ENCODE peak calls at places on chromosomes 16 and 17, in four cellular contexts. V is HepG2, A is GM12878, D is H1. S is an unnamed sample. For H3K27me3, the result is how much of the 10 kb centered on the place peaks cover.

GRCh38 chr16:1054660-1055556 is 17.6 kb upstream of the SSTR5 start:
- DNase-seq in V (peak), A (no peak), D (peak), S (peak)

GRCh38 chr16:84720180-84720579 is 20.4 kb downstream of the USP10 start:
- DNase-seq in V (no peak), A (no peak), D (peak), S (no peak)

GRCh38 chr17:9897569-9897968 is 7.5 kb downstream of the RCVRN start:
- DNase-seq in V (no peak), A (no peak), D (no peak), S (no peak)

GRCh38 chr16:21005008-21005407 is 104.4 kb downstream of the LYRM1 start:
- DNase-seq in V (no peak), A (no peak), D (no peak), S (no peak)

GRCh38 chr17:70810609-70811008 is 641.3 kb downstream of the KCNJ2 start:
- DNase-seq in V (no peak), A (no peak), D (no peak), S (no peak)

GRCh38 chr16:38941-39892 is 14.2 kb downstream of the POLR3K start:
- DNase-seq in V (no peak), A (peak), D (no peak), S (no peak)

GRCh38 chr17:957856-958421 is 21.6 kb downstream of the NXN start:
- DNase-seq in V (no peak), A (no peak), D (no peak), S (no peak)

GRCh38 chr16:54926166-54926838 is 4.4 kb upstream of the IRX5 start:
- DNase-seq in V (no peak), A (no peak), D (no peak), S (no peak)

GRCh38 chr17:8435245-8436168 is at the start of gene NDEL1:
- DNase-seq in V (peak), A (peak), D (peak), S (peak)

GRCh38 chr16:28501258-28502232 is 5.1 kb downstream of the IL27 start:
- DNase-seq in V (no peak), A (no peak), D (no peak), S (no peak)

GRCh38 chr17:43834106-43834505 is 1.2 kb upstream of the MPP3 start:
- DNase-seq in V (no peak), A (no peak), D (no peak), S (no peak)

GRCh38 chr17:68349157-68349556 is 57.9 kb downstream of the ARSG start:
- DNase-seq in V (peak), A (peak), D (no peak), S (no peak)

GRCh38 chr16:87742781-87743490 is 22.9 kb downstream of the KLHDC4 start:
- DNase-seq in V (no peak), A (no peak), D (no peak), S (no peak)

GRCh38 chr17:5024604-5025003 is 10.6 kb downstream of the SLC52A1 start:
- DNase-seq in V (no peak), A (no peak), D (no peak), S (no peak)

GRCh38 chr16:1019234-1019933 is 37.8 kb downstream of the SOX8 start:
- DNase-seq in V (no peak), A (no peak), D (no peak), S (no peak)

GRCh38 chr17:58239987-58240386 is 1.6 kb downstream of the LPO start:
- DNase-seq in V (no peak), A (no peak), D (no peak), S (no peak)

GRCh38 chr16:9046667-9047055 is 44.8 kb upstream of the HAPSTR1 start:
- DNase-seq in V (no peak), A (no peak), D (no peak), S (no peak)

GRCh38 chr17:76405967-76406647 is 21.7 kb downstream of the SPHK1 start:
- DNase-seq in V (no peak), A (no peak), D (no peak), S (no peak)

GRCh38 chr17:65088621-65089385 is 32.3 kb upstream of the GNA13 start:
- DNase-seq in V (no peak), A (no peak), D (no peak), S (no peak)

GRCh38 chr17:28684963-28685362 is 23.0 kb downstream of the SUPT6H start:
- DNase-seq in V (peak), A (no peak), D (no peak), S (no peak)

GRCh38 chr16:67936124-67936875 is at the start of gene PSMB10:
- DNase-seq in V (peak), A (no peak), D (peak), S (no peak)

GRCh38 chr17:30450125-30451027 is 26.8 kb upstream of the GOSR1 start:
- DNase-seq in V (peak), A (no peak), D (no peak), S (no peak)

GRCh38 chr17:77451894-77452852 is 311.4 kb downstream of the SEC14L1 start:
- DNase-seq in V (peak), A (no peak), D (peak), S (no peak)

GRCh38 chr17:1592751-1593629 is 30.4 kb upstream of the PITPNA start:
- DNase-seq in V (peak), A (peak), D (no peak), S (no peak)

GRCh38 chr16:67177743-67178699 is 5.7 kb downstream of the MATCAP1 start:
- DNase-seq in V (peak), A (no peak), D (peak), S (peak)

GRCh38 chr17:19306160-19307111 is 56.1 kb downstream of the B9D1 start:
- DNase-seq in V (peak), A (peak), D (no peak), S (no peak)

GRCh38 chr17:75645501-75645888 is 12.3 kb downstream of the SMIM5 start:
- DNase-seq in V (no peak), A (no peak), D (no peak), S (no peak)

GRCh38 chr17:38994026-38994425 is 26.8 kb upstream of the FBXO47 start:
- DNase-seq in V (no peak), A (no peak), D (no peak), S (no peak)

GRCh38 chr16:86319871-86320270 is 190.5 kb upstream of the FOXF1 start:
- DNase-seq in V (no peak), A (no peak), D (no peak), S (no peak)

GRCh38 chr16:84891149-84891795 is 71.5 kb downstream of the CRISPLD2 start:
- DNase-seq in V (no peak), A (no peak), D (no peak), S (no peak)

GRCh38 chr17:10266477-10266876 is 68.1 kb upstream of the GAS7 start:
- DNase-seq in V (no peak), A (peak), D (no peak), S (no peak)

GRCh38 chr17:66255112-66255511 is 25.9 kb upstream of the APOH start:
- DNase-seq in V (peak), A (no peak), D (no peak), S (peak)

GRCh38 chr16:69423189-69423588 is 1.2 kb upstream of the CYB5B start:
- DNase-seq in V (no peak), A (no peak), D (no peak), S (no peak)

GRCh38 chr16:80948886-80949502 is 57.7 kb downstream of the CMC2 start:
- DNase-seq in V (peak), A (no peak), D (peak), S (peak)

GRCh38 chr17:30235386-30236296 is at the start of gene SLC6A4:
- DNase-seq in V (no peak), A (no peak), D (peak), S (no peak)

GRCh38 chr17:60395508-60396065 is 3.7 kb upstream of the USP32 start:
- DNase-seq in V (no peak), A (no peak), D (no peak), S (no peak)

GRCh38 chr17:50129946-50130777 is at the start of gene SAMD14:
- DNase-seq in V (no peak), A (no peak), D (no peak), S (no peak)

GRCh38 chr17:50127661-50128361 is 2.1 kb downstream of the SAMD14 start:
- DNase-seq in V (no peak), A (no peak), D (no peak), S (no peak)

GRCh38 chr17:50130778-50131317 is 888 bp upstream of the SAMD14 start:
- DNase-seq in V (peak), A (no peak), D (no peak), S (no peak)

GRCh38 chr17:50129303-50129945 is 536 bp downstream of the SAMD14 start:
- DNase-seq in V (no peak), A (no peak), D (no peak), S (no peak)

DNA sequence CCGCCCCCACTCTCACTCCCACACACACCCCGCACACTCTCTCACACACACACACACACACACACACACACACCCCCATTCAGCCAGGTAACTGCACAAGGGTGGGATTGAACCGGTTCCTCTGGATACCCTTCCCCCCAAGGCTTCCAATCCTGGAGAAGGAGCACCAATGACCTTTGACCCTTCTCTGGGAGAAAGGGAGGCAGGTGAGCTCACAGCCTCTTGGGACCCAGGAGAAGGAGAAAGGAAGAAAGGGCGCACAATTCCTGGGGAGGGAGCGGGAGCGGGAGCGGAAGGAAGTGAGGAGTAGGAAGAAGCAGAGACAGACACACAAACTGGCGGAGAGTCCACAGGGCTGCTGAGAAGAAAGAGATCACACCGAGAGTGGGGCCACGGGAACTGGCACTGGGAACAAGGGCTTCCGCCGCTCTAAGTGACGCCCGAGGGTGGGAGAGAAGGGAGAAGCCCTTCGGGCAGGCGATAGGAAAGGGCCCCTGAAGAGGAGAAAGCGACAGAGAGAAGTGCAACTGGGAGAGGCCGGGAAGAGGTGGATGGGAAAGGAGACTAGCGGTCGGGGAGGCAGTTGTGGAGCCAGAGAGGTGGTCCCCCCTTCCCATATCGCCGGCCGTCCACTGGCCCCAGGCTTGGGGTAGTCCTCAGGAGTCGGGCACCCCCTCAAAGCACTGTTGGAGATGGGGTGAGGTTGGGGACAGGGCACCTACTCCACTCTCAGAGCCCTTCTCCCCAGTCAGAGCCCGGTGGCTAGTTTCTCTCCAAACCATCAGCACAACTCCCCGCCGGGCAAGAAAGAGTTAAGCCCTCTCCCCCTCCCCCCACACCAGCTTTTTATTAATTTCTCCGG is 1.3 kb downstream of the SAMD14 start:
- DNase-seq in V (no peak), A (no peak), D (peak), S (no peak)
- H3K9ac ChIP-seq in V (no peak), A (no peak), D (peak), S (peak)

GRCh38 chr17:64005734-64006167 is 7.6 kb downstream of the PRR29 start:
- DNase-seq in V (peak), A (no peak), D (no peak), S (no peak)

GRCh38 chr17:64008346-64008745 is 10.2 kb downstream of the PRR29 start:
- DNase-seq in V (no peak), A (no peak), D (no peak), S (no peak)

GRCh38 chr17:64007838-64008282 is 9.7 kb downstream of the PRR29 start:
- DNase-seq in V (peak), A (no peak), D (peak), S (no peak)

GRCh38 chr17:64004903-64005733 is 7.0 kb downstream of the PRR29 start:
- DNase-seq in V (no peak), A (no peak), D (peak), S (no peak)

GRCh38 chr17:64006361-64007088 is 8.4 kb downstream of the PRR29 start:
- DNase-seq in V (peak), A (no peak), D (peak), S (no peak)
- TF ChIP-seq SUZ12 in V (no peak), A (no peak), D (no peak), S (no peak)

DNA sequence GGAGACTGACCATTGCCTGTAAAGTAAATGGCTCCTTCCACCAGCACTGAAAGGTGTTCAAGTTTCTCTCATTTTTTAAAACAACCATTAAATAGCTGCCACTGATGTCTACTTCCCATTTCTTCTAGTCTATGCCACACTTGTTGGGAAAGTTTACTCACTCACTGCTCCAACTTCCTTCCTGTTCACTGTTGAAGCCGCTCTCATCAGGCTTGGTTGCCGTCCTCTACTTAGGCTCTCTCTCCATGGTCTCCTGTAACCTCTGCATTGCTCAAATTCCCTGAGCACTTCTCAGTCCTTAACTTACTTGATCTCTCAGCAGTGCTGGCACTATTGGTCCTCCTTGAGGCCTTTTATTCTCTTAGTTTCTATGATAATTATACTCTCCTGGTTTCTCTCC is 32.4 kb downstream of the SNX11 start:
- DNase-seq in V (no peak), A (no peak), D (no peak), S (no peak)
- H3K27me3 ChIP-seq in V (under half), A (under half), D (under half), S (under half)

GRCh38 chr16:77680496-77680895 is 41.8 kb upstream of the NUDT7 start:
- DNase-seq in V (no peak), A (no peak), D (no peak), S (no peak)

GRCh38 chr16:77679336-77679735 is 43.0 kb upstream of the NUDT7 start:
- DNase-seq in V (no peak), A (no peak), D (no peak), S (no peak)

GRCh38 chr16:77677129-77677528 is 45.2 kb upstream of the NUDT7 start:
- DNase-seq in V (no peak), A (no peak), D (no peak), S (no peak)

GRCh38 chr16:77682586-77682985 is 39.7 kb upstream of the NUDT7 start:
- DNase-seq in V (no peak), A (no peak), D (no peak), S (no peak)

DNA sequence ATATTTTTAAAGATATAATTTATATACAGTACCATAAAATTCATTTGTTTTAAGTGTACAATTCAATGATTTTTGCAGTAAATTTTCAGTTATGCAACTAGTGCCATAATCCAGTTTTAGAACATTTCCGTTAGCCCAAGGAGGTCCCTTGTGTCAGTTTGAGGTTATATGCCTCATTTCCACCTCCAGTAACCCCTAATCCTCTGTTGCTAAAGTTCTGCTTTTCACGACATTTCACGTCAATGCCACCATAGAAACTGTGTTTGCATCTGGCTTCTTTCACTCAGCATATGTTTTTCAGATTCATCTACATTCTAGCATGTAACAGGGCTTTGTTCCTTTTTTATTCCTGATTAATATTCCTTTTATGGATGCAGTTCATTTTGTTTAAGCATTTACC is 42.4 kb upstream of the NUDT7 start:
- DNase-seq in V (no peak), A (no peak), D (no peak), S (no peak)
- H3K9ac ChIP-seq in V (no peak), A (no peak), D (no peak), S (no peak)

GRCh38 chr17:16661217-16661616 is 7.6 kb upstream of the ZNF624 start:
- DNase-seq in V (no peak), A (no peak), D (no peak), S (no peak)

GRCh38 chr17:16662936-16663335 is 9.3 kb upstream of the ZNF624 start:
- DNase-seq in V (no peak), A (no peak), D (no peak), S (no peak)
- TF ChIP-seq SUZ12 in V (no peak), A (no peak), D (no peak), S (no peak)

GRCh38 chr16:65123846-65124513 is 2.1 kb upstream of the CDH11 start:
- DNase-seq in V (no peak), A (no peak), D (no peak), S (no peak)
- H3K27me3 ChIP-seq in V (under half), A (under half), D (half or more), S (half or more)

GRCh38 chr16:89319628-89319882 is 102.1 kb downstream of the ZNF778 start:
- DNase-seq in V (no peak), A (no peak), D (no peak), S (no peak)
- H3K9ac ChIP-seq in V (no peak), A (no peak), D (no peak), S (peak)

S was measured in NT2/D1.